ENCODE peak calls at places on chromosomes 4 and X, in seven cellular contexts. D is tibial nerve, J is ovary, M is H1, V is transverse colon, Z is A549, Y is sigmoid colon. W is an unnamed sample.
A peak's percentile ranks its signal among the peaks of the same experiment; 100 is the strongest.

GRCh38 chr4:147284218-147284617 is 196.7 kb upstream of the EDNRA start:
- DNase-seq in Y (no peak), Z (no peak), V (no peak), M (no peak), D (no peak), J (no peak), W (no peak)

GRCh38 chrX:103362504-103362903 is 6.2 kb downstream of the TCEAL9 start:
- DNase-seq in Y (no peak), Z (peak; percentile 49), M (no peak), J (no peak), V (no peak), D (no peak), W (no peak)

GRCh38 chr4:142846729-142847606 is 867 bp upstream of the INPP4B start:
- DNase-seq in J (peak; percentile 49), M (no peak), Y (no peak), D (no peak), V (peak; percentile 71), Z (peak; percentile 57), W (no peak)

GRCh38 chr4:142815834-142816233 is 30.3 kb downstream of the INPP4B start:
- DNase-seq in V (no peak), D (no peak), Y (no peak), J (no peak), Z (peak; percentile 23), M (no peak), W (no peak)

GRCh38 chrX:18931972-18932371 is 51.9 kb downstream of the PHKA2 start:
- DNase-seq in V (no peak), M (no peak), Z (peak; percentile 35), D (no peak), Y (no peak), J (no peak), W (no peak)

GRCh38 chr4:26001413-26001812 is 87.4 kb downstream of the SMIM20 start:
- DNase-seq in M (no peak), J (no peak), Y (no peak), V (no peak), Z (no peak), D (no peak), W (no peak)

GRCh38 chr4:175758595-175758994 is 53.5 kb downstream of the GPM6A start:
- DNase-seq in D (no peak), V (no peak), Y (no peak), Z (no peak), M (no peak), J (no peak), W (no peak)

GRCh38 chr4:88054909-88055308 is 47.5 kb downstream of the PKD2 start:
- DNase-seq in Y (no peak), J (no peak), Z (peak; percentile 72), M (no peak), D (no peak), V (peak; percentile 37), W (no peak)

GRCh38 chrX:78517124-78517523 is 142.0 kb downstream of the RTL3 start:
- DNase-seq in M (no peak), Y (no peak), J (no peak), D (no peak), Z (no peak), V (no peak), W (no peak)

GRCh38 chrX:78514852-78515251 is 144.3 kb downstream of the RTL3 start:
- DNase-seq in V (no peak), M (peak; percentile 73), Y (no peak), D (no peak), J (no peak), Z (no peak), W (no peak)

GRCh38 chrX:78513996-78514745 is 145.0 kb downstream of the RTL3 start:
- DNase-seq in Y (no peak), M (no peak), V (no peak), D (no peak), J (no peak), Z (no peak), W (no peak)
- TF ChIP-seq EP300 in Y (no peak), M (no peak), V (no peak), D (no peak), J (no peak), Z (no peak), W (no peak)

GRCh38 chrX:29090811-29091210 is 503.6 kb downstream of the IL1RAPL1 start:
- DNase-seq in J (no peak), V (no peak), Y (no peak), Z (peak; percentile 6), M (no peak), D (no peak), W (no peak)
- TF ChIP-seq CTCF in J (no peak), V (peak; percentile 4), Y (no peak), Z (peak; percentile 8), M (peak; percentile 31), D (no peak), W (no peak)

DNA sequence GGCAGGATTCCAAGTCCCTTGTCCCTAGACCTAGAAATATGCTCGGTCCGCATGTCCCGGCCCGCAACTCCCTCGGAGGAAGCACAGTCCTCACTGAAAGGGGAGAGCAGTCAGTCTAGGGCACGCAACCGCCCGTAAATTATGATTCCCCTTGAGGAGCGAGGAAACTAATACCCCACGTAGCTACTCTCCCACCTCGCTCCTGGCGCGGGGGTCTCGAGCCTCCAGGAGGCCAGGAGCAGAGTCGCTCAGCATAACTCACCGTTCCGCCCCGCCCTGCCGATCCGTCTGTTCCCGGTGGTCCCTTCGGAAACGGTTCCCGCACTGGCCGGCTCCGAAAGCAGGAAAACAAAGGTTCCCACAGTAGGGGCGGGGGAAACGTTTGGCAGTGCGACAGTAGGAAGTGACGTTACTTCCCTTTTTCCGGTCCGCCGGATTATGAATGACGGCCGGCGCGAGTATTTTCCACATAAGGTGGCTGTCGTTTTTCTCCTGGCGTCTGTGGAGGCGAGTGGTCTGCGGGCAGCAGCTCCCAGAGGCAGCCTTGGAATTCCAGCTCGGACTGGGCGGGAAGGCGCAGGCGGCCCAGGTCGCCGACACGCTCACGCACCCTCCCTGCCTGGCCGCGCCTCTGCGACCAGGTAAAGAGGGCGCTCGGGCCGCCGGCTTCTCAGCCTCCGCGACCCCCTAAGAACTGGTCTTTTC is at the start of the genes GSTCD and INTS12:
- DNase-seq in Y (peak; percentile 95), J (peak; percentile 93), M (peak; percentile 75), V (peak; percentile 94), Z (peak; percentile 92), D (peak; percentile 85), W (peak; percentile 95)
- TF ChIP-seq POLR2A in Y (peak; percentile 24), J (peak; percentile 72), M (peak; percentile 90), V (peak; percentile 81), Z (peak; percentile 71), D (peak; percentile 75), W (peak; percentile 54)

GRCh38 chr4:72706633-72707032 is 137.6 kb upstream of the ADAMTS3 start:
- DNase-seq in D (no peak), J (no peak), Z (no peak), Y (no peak), M (no peak), V (no peak), W (no peak)
- TF ChIP-seq EP300 in D (no peak), J (no peak), Z (no peak), Y (no peak), M (no peak), V (no peak), W (no peak)

DNA sequence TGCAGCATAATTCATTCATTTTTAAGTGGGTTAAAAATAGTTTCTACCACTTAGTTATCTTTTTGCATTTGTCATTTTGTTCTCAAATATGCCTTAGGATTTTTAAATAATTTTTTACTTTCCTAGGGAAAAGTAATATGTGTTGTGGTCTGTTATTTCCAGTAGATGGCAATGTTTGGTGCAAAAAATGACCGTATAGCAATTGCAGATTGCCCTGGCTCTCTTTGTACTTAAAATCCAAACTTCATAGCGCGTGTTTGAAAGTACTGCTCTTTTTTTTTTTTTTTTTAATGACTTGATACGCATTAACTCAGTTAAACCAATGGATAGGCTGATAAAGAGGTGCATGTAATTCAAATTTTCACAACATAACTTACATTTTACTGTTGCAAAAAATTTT is 74.4 kb upstream of the RBMX start:
- DNase-seq in M (no peak), D (no peak), J (no peak), V (no peak), Z (peak; percentile 42), Y (no peak), W (no peak)
- TF ChIP-seq CTCF in M (peak; percentile 14), D (peak; percentile 26), J (no peak), V (peak; percentile 29), Z (peak; percentile 52), Y (no peak), W (peak; percentile 11)

GRCh38 chr4:112296949-112297483 is at the start of gene ALPK1:
- DNase-seq in J (no peak), V (no peak), Z (peak; percentile 83), Y (no peak), D (no peak), M (no peak), W (no peak)
- TF ChIP-seq POLR2A in J (peak; percentile 74), V (peak; percentile 68), Z (no peak), Y (no peak), D (peak; percentile 37), M (no peak), W (no peak)

DNA sequence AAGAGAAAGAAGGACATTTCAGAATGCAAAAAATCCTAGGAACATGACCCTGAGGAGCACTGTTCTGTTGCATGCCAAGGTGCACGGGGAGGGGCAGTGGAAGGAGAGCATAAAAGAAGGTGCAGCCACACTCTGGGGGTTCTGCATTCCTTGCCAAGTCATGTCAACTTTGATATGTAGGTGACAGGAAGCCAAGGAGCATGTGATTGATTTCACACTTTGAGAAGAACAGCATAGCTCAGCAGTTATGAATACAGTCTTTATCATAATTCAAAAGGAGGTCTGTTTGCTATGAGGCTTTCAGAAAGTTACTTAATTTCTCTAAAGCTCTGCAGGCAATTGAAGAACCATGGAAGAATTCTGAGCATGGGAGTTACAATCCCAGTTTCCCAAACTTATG is 50.6 kb downstream of the SCFD2 start:
- DNase-seq in V (peak; percentile 22), Y (no peak), M (no peak), Z (no peak), J (no peak), D (no peak), W (no peak)
- TF ChIP-seq EP300 in V (no peak), Y (no peak), M (no peak), Z (no peak), J (no peak), D (no peak), W (no peak)

GRCh38 chr4:7186081-7186480 is 6.3 kb upstream of the SORCS2 start:
- DNase-seq in Z (no peak), D (peak; percentile 12), M (no peak), Y (peak; percentile 50), J (peak; percentile 51), V (no peak), W (peak; percentile 44)
- TF ChIP-seq CTCF in Z (peak; percentile 36), D (no peak), M (peak; percentile 54), Y (no peak), J (no peak), V (peak; percentile 19), W (no peak)

GRCh38 chr4:148441986-148442829 is at the start of gene NR3C2:
- DNase-seq in Y (peak; percentile 100), D (peak; percentile 99), Z (peak; percentile 94), M (peak; percentile 97), J (peak; percentile 98), V (peak; percentile 99), W (peak; percentile 100)
- TF ChIP-seq POLR2A in Y (peak; percentile 99), D (peak; percentile 99), Z (peak; percentile 39), M (peak; percentile 94), J (peak; percentile 100), V (peak; percentile 100), W (peak; percentile 98)

W was measured in suprapubic skin.